ENCODE peak calls at places on chromosomes 11 and 22, in eight cellular contexts. L, E, S, V, Y, T, N and U are unnamed samples.
A peak's percentile ranks its signal among the peaks of the same experiment; 100 is the strongest.

GRCh38 chr11:108565653-108566052 is 27.9 kb downstream of the EXPH5 start:
- DNase-seq in L (no peak), E (no peak), S (no peak), V (no peak), Y (no peak), T (no peak), N (peak; percentile 30), U (no peak)

GRCh38 chr11:8201524-8202365 is 32.9 kb upstream of the RIC3 start:
- DNase-seq in L (no peak), E (no peak), S (no peak), V (no peak), Y (no peak), T (no peak), N (no peak), U (no peak)

GRCh38 chr11:124971810-124972209 is 17.8 kb downstream of the CCDC15 start:
- DNase-seq in L (no peak), E (no peak), S (no peak), V (no peak), Y (no peak), T (no peak), N (peak; percentile 43), U (no peak)

GRCh38 chr11:96964661-96965060 is 574.8 kb downstream of the JRKL start:
- DNase-seq in L (no peak), E (no peak), S (no peak), V (no peak), Y (no peak), T (no peak), N (no peak), U (no peak)

GRCh38 chr11:61541568-61541967 is 33.0 kb downstream of the LRRC10B start:
- DNase-seq in L (no peak), E (no peak), S (peak; percentile 61), V (no peak), Y (no peak), T (no peak), N (no peak), U (peak; percentile 45)

GRCh38 chr11:19173004-19173689 is 28.6 kb downstream of the CSRP3 start:
- DNase-seq in L (no peak), E (no peak), S (no peak), V (no peak), Y (no peak), T (no peak), N (no peak), U (no peak)

GRCh38 chr22:20532256-20532993 is 25.0 kb downstream of the MED15 start:
- DNase-seq in L (no peak), E (no peak), S (no peak), V (no peak), Y (no peak), T (no peak), N (no peak), U (no peak)

GRCh38 chr11:110000045-110000502 is 93.1 kb upstream of the ZC3H12C start:
- DNase-seq in L (no peak), E (no peak), S (no peak), V (no peak), Y (no peak), T (no peak), N (no peak), U (peak; percentile 14)

GRCh38 chr11:44632466-44633123 is 67.1 kb downstream of the CD82 start:
- DNase-seq in L (no peak), E (peak; percentile 80), S (peak; percentile 6), V (peak; percentile 29), Y (no peak), T (no peak), N (peak; percentile 62), U (peak; percentile 48)

GRCh38 chr22:20567993-20568417 is 60.6 kb downstream of the MED15 start:
- DNase-seq in L (no peak), E (peak; percentile 53), S (no peak), V (no peak), Y (no peak), T (no peak), N (no peak), U (peak; percentile 61)

GRCh38 chr11:14644396-14645246 is 1.0 kb downstream of the PDE3B start:
- DNase-seq in L (no peak), E (peak; percentile 92), S (peak; percentile 8), V (peak; percentile 52), Y (peak; percentile 59), T (peak; percentile 22), N (peak; percentile 39), U (peak; percentile 62)

GRCh38 chr11:9528141-9528511 is 45.3 kb upstream of the WEE1 start:
- DNase-seq in L (no peak), E (no peak), S (no peak), V (no peak), Y (no peak), T (no peak), N (no peak), U (no peak)

GRCh38 chr11:9529333-9529648 is 44.2 kb upstream of the WEE1 start:
- DNase-seq in L (no peak), E (no peak), S (no peak), V (no peak), Y (peak; percentile 71), T (no peak), N (no peak), U (peak; percentile 44)

GRCh38 chr11:9525116-9525515 is 48.4 kb upstream of the WEE1 start:
- DNase-seq in L (no peak), E (no peak), S (no peak), V (no peak), Y (no peak), T (no peak), N (peak; percentile 66), U (no peak)

GRCh38 chr11:9528573-9529332 is 44.7 kb upstream of the WEE1 start:
- DNase-seq in L (no peak), E (no peak), S (no peak), V (no peak), Y (no peak), T (no peak), N (no peak), U (peak; percentile 23)

DNA sequence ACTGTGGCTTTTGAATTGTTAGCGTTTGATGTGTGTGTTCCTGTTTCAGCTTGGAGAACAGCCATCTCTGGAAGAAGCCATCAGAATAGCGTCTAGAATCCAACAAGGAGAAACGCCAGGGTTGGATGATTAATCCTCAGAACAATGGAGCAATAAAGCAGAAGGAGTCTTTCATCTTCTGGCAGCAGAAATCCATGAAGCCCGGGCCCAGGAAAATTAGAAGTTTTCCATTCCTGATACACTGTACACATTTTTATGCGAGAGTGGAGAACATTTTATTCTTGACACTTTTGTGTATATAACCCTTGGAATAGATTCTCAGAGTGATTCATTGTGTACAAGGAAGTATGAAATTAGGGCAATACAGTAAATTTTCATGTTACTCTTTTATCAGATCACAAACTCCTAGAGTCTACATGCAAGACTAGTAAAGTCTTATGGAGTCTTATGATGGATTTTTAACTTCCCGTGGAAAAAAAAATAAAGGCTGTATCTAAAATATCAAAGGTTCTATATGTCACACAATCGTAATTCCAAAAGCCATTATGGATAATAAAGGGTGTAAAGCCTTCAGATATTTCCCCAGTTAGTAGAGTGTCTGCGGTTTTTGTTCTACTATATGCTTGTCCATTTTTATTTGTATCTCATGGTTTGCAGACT is 45.9 kb upstream of the WEE1 start:
- DNase-seq in L (no peak), E (no peak), S (no peak), V (no peak), Y (no peak), T (no peak), N (no peak), U (peak; percentile 96)
- H3K27ac ChIP-seq in L (no peak overlapping the region), E (peak overlapping the region; percentile 26), S (peak overlapping the region; percentile 17), V (no peak overlapping the region), Y (peak overlapping the region; percentile 69), T (no peak overlapping the region), N (peak overlapping the region; percentile 72), U (peak overlapping the region; percentile 91)

DNA sequence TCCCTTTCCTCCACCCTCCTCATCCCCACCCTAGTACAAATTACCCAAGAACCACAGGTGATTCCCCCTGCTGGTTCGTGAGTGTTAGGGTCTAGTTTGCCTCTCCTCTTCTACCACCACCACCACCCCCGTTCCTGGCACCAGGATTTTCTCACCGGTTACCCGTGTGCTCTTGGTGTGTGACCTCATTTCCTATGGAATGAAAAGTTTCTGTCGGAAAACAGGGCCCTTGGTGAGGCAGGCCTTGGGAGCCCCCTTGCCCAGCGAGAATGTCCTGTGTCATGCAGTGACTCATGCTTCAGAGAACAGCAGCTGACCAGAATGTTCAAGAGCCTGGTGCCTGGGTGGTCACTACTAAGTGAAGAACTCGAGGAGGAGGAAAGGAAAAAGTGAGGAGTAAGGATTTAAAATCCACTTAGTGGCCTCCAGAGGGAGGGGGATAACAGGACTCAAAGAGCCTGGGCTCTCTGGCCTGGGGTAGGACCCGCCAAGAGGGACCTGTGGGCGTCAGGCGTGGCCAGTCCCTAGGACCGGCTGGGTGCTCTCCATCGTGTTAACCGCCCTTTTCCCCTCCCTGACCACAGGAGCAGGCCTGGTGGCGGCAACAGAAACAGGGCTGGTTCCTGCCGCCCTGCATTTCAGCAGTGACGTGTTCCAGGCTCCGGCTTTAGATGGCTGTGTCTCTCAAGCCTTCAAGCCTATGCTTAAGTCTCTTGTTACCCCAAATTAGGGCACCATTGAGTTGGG is 30.2 kb downstream of the C22orf31 start:
- DNase-seq in L (no peak), E (no peak), S (peak; percentile 78), V (no peak), Y (peak; percentile 86), T (no peak), N (no peak), U (peak; percentile 92)
- H3K27ac ChIP-seq in L (peak overlapping the region; percentile 35), E (peak overlapping the region; percentile 80), S (peak overlapping the region; percentile 70), V (no peak overlapping the region), Y (peak overlapping the region; percentile 93), T (peak overlapping the region; percentile 63), N (peak overlapping the region; percentile 93), U (peak overlapping the region; percentile 93)

DNA sequence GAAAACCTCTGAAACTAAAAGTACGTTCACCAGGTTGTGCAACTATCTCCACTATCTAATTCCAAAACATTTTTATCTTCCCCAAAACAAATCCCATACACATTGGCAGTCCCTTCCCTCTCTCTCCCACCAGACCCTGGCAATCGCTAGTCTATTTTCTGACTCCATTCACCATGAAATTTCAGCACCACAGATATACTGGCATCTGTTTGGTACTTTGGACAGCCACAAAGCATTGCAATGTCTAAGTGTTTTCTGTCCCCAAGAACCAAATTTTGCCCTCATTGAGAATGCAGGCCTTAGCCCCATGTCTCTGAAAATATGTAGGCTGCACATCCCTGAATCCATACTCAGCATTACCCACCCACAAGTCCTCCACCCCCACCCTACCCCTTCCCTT is 28.0 kb upstream of the KCNJ11 start:
- DNase-seq in L (no peak), E (no peak), S (no peak), V (no peak), Y (no peak), T (no peak), N (no peak), U (no peak)
- H3K27ac ChIP-seq in L (no peak overlapping the region), E (no peak overlapping the region), S (no peak overlapping the region), V (no peak overlapping the region), Y (no peak overlapping the region), T (no peak overlapping the region), N (no peak overlapping the region), U (no peak overlapping the region)

GRCh38 chr11:74953448-74953847 is 4.4 kb downstream of the SPCS2 start:
- DNase-seq in L (no peak), E (no peak), S (no peak), V (no peak), Y (no peak), T (no peak), N (no peak), U (no peak)

GRCh38 chr11:74951241-74951640 is 2.2 kb downstream of the SPCS2 start:
- DNase-seq in L (no peak), E (no peak), S (no peak), V (no peak), Y (no peak), T (no peak), N (no peak), U (no peak)

GRCh38 chr11:74956387-74956786 is 7.3 kb downstream of the SPCS2 start:
- DNase-seq in L (no peak), E (no peak), S (no peak), V (no peak), Y (no peak), T (no peak), N (no peak), U (no peak)

GRCh38 chr11:74952752-74953151 is 3.7 kb downstream of the SPCS2 start:
- DNase-seq in L (no peak), E (no peak), S (no peak), V (no peak), Y (no peak), T (no peak), N (no peak), U (no peak)

GRCh38 chr11:74954199-74954598 is 5.1 kb downstream of the SPCS2 start:
- DNase-seq in L (no peak), E (no peak), S (no peak), V (no peak), Y (no peak), T (no peak), N (no peak), U (no peak)
- H3K27ac ChIP-seq in L (no peak overlapping the region), E (peak overlapping the region; percentile 93), S (no peak overlapping the region), V (no peak overlapping the region), Y (no peak overlapping the region), T (no peak overlapping the region), N (peak overlapping the region; percentile 64), U (no peak overlapping the region)